ENCODE peak calls at places on chromosomes 3 and 15, in ten cellular contexts. L is iris pigment epithelial cell, A is RPMI8226, U is fibroblast of the conjunctiva, Y is Right ventricle myocardium superior, I is thoracic aorta, G is DMS153, E is NCI-H345, R is NAMALWA, Z is germinal center. N is an unnamed sample.
A peak's percentile ranks its signal among the peaks of the same experiment; 100 is the strongest.

GRCh38 chr3:46996689-46997452 is 17.4 kb downstream of the NBEAL2 start:
- DNase-seq in L (no peak), A (no peak), U (no peak), Y (peak; percentile 20), I (no peak), G (no peak), E (no peak), R (no peak), Z (no peak), N (no peak)

GRCh38 chr15:29740692-29741311 is 81.5 kb downstream of the TJP1 start:
- DNase-seq in L (no peak), A (peak; percentile 62), U (no peak), Y (no peak), I (no peak), G (no peak), E (no peak), R (peak; percentile 28), Z (no peak), N (no peak)

GRCh38 chr15:40217166-40217785 is 21.6 kb upstream of the PAK6 start:
- DNase-seq in L (peak; percentile 51), A (peak; percentile 73), U (peak; percentile 53), Y (no peak), I (no peak), G (no peak), E (peak; percentile 55), R (peak; percentile 91), Z (peak; percentile 65), N (peak; percentile 56)

GRCh38 chr3:44509393-44509921 is 32.0 kb upstream of the ZNF445 start:
- DNase-seq in L (no peak), A (no peak), U (no peak), Y (no peak), I (no peak), G (no peak), E (no peak), R (no peak), Z (no peak), N (no peak)

GRCh38 chr3:29453278-29453961 is 172.5 kb downstream of the RBMS3 start:
- DNase-seq in L (no peak), A (peak; percentile 83), U (no peak), Y (peak; percentile 43), I (no peak), G (peak; percentile 51), E (peak; percentile 72), R (no peak), Z (no peak), N (no peak)

GRCh38 chr3:65955792-65956477 is 82.8 kb downstream of the MAGI1 start:
- DNase-seq in L (peak; percentile 84), A (no peak), U (no peak), Y (no peak), I (no peak), G (no peak), E (no peak), R (no peak), Z (no peak), N (peak; percentile 78)

GRCh38 chr3:7328339-7328738 is 467.4 kb downstream of the GRM7 start:
- DNase-seq in L (no peak), A (no peak), U (no peak), Y (no peak), I (no peak), G (no peak), E (no peak), R (no peak), Z (no peak), N (no peak)

GRCh38 chr3:152205097-152205593 is 63.6 kb upstream of the MBNL1 start:
- DNase-seq in L (no peak), A (peak; percentile 83), U (no peak), Y (no peak), I (no peak), G (no peak), E (no peak), R (peak; percentile 90), Z (peak; percentile 51), N (no peak)

N was measured in foreskin fibroblast.